ENCODE peak calls at places on chromosomes 5 and 9, in four cellular contexts. One of them, this sample, is unnamed.

GRCh38 chr5:148585988-148586387 is 68.3 kb downstream of the HTR4 start:
- DNase-seq in SK-N-SH: no peak
- DNase-seq in HCT116: no peak
- DNase-seq in HepG2: no peak
- DNase-seq in this sample: no peak

GRCh38 chr5:2276101-2276500 is 393.4 kb upstream of the IRX4 start:
- DNase-seq in HCT116: no peak
- DNase-seq in HepG2: no peak
- DNase-seq in SK-N-SH: no peak
- DNase-seq in this sample: no peak

GRCh38 chr5:96699186-96699820 is 37.1 kb downstream of the CAST start:
- DNase-seq in HepG2: no peak
- DNase-seq in HCT116: no peak
- DNase-seq in SK-N-SH: peak; percentile 20
- DNase-seq in this sample: no peak

GRCh38 chr5:33588654-33589372 is 148.0 kb downstream of the TARS1 start:
- DNase-seq in HCT116: peak; percentile 47
- DNase-seq in SK-N-SH: peak; percentile 29
- DNase-seq in HepG2: peak; percentile 34
- DNase-seq in this sample: peak; percentile 11

GRCh38 chr9:8430945-8431344 is 631.4 kb upstream of the DMAC1 start:
- DNase-seq in HCT116: no peak
- DNase-seq in HepG2: no peak
- DNase-seq in SK-N-SH: no peak
- DNase-seq in this sample: no peak

GRCh38 chr5:65867509-65868195 is 58.7 kb upstream of the ERBIN start:
- DNase-seq in HCT116: no peak
- DNase-seq in HepG2: peak; percentile 58
- DNase-seq in SK-N-SH: no peak
- DNase-seq in this sample: no peak

GRCh38 chr5:18119156-18119785 is 485.0 kb downstream of the TAF11L14 start:
- DNase-seq in SK-N-SH: no peak
- DNase-seq in HepG2: no peak
- DNase-seq in HCT116: no peak
- DNase-seq in this sample: no peak

GRCh38 chr5:4785971-4786370 is 354.2 kb upstream of the ADAMTS16 start:
- DNase-seq in SK-N-SH: no peak
- DNase-seq in HCT116: no peak
- DNase-seq in HepG2: no peak
- DNase-seq in this sample: no peak

GRCh38 chr5:143506881-143507552 is 103.5 kb upstream of the NR3C1 start:
- DNase-seq in SK-N-SH: no peak
- DNase-seq in HepG2: peak; percentile 99
- DNase-seq in HCT116: no peak
- DNase-seq in this sample: peak; percentile 55

DNA sequence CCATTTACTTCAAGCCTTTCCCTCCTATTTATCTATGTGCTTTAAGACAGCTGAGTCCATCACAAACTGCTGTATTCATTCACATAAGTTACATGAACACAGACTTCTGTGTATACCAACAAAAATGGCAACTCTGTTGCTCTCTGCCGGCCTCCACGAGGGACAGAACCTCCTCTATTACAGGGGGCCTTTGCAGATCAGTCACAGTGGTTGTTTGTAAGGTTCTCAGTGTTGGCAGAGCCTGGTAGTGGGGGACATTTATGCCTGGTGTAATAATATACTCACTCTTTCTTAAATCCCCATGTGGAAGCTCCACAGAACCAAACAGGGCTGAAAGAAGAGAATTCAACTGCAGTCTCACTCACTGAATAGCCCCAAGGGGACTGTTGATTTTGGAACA is 76.5 kb downstream of the SLC1A1 start:
- DNase-seq in HepG2: no peak
- DNase-seq in SK-N-SH: no peak
- DNase-seq in HCT116: no peak
- DNase-seq in this sample: no peak
- TF ChIP-seq JUND in HepG2: no peak
- TF ChIP-seq JUND in SK-N-SH: no peak
- TF ChIP-seq JUND in HCT116: no peak
- TF ChIP-seq JUND in this sample: no peak

GRCh38 chr9:117273612-117274011 is 141.2 kb downstream of the ASTN2 start:
- DNase-seq in HepG2: no peak
- DNase-seq in SK-N-SH: no peak
- DNase-seq in HCT116: no peak
- DNase-seq in this sample: no peak
- TF ChIP-seq JUND in HepG2: no peak
- TF ChIP-seq JUND in SK-N-SH: no peak
- TF ChIP-seq JUND in HCT116: no peak
- TF ChIP-seq JUND in this sample: no peak

GRCh38 chr9:92718086-92719001 is 46.3 kb downstream of the BICD2 start:
- DNase-seq in HCT116: no peak
- DNase-seq in HepG2: no peak
- DNase-seq in SK-N-SH: no peak
- DNase-seq in this sample: no peak
- TF ChIP-seq JUND in HCT116: no peak
- TF ChIP-seq JUND in HepG2: no peak
- TF ChIP-seq JUND in SK-N-SH: no peak
- TF ChIP-seq JUND in this sample: no peak

DNA sequence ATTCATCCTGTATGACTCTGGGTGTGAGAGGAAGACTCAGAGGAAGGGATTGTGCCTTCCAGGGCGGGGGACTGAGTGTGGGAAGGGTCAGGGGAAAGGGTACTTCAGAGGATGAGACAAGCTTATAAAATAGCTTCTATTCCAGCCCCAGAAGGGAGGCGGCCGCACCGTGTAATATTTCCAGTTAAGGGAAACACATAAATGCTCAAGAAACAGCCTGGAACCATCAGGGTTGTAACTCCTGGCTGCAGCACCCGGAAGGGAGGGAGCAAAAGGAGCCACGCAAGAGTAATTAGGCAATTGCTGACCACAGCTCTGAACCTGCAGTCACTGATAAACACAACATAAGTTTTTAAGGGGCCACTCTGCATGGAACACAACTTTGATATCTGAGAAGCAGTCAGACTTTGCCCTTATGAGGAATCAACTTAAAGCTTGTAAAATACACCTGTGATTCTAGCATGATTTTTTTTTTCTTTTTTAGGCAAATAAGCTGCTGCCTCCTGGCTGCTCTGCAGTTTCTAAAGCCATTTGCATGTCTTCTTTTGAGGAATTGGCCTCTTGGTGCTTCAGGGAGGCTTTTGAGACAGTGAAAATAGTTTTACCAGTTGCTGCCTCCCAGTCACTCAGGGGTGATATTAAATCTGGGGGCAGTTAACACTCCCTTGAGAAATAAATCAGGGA is 382.7 kb downstream of the ENC1 start:
- DNase-seq in SK-N-SH: no peak
- DNase-seq in HCT116: no peak
- DNase-seq in HepG2: no peak
- DNase-seq in this sample: no peak
- TF ChIP-seq JUND in SK-N-SH: no peak
- TF ChIP-seq JUND in HCT116: no peak
- TF ChIP-seq JUND in HepG2: no peak
- TF ChIP-seq JUND in this sample: no peak

GRCh38 chr5:168217497-168217896 is 73.9 kb upstream of the WWC1 start:
- DNase-seq in HepG2: no peak
- DNase-seq in SK-N-SH: no peak
- DNase-seq in HCT116: no peak
- DNase-seq in this sample: no peak
- TF ChIP-seq JUND in HepG2: no peak
- TF ChIP-seq JUND in SK-N-SH: no peak
- TF ChIP-seq JUND in HCT116: no peak
- TF ChIP-seq JUND in this sample: no peak

GRCh38 chr9:116452634-116453033 is 234.5 kb upstream of the TRIM32 start:
- DNase-seq in SK-N-SH: no peak
- DNase-seq in HepG2: no peak
- DNase-seq in HCT116: no peak
- DNase-seq in this sample: no peak

GRCh38 chr9:116448463-116448862 is 238.6 kb upstream of the TRIM32 start:
- DNase-seq in HCT116: no peak
- DNase-seq in HepG2: no peak
- DNase-seq in SK-N-SH: no peak
- DNase-seq in this sample: no peak

GRCh38 chr9:116452227-116452626 is 234.9 kb upstream of the TRIM32 start:
- DNase-seq in HepG2: no peak
- DNase-seq in HCT116: no peak
- DNase-seq in SK-N-SH: no peak
- DNase-seq in this sample: no peak

GRCh38 chr9:116451500-116451899 is 235.6 kb upstream of the TRIM32 start:
- DNase-seq in HepG2: no peak
- DNase-seq in HCT116: no peak
- DNase-seq in SK-N-SH: no peak
- DNase-seq in this sample: no peak

DNA sequence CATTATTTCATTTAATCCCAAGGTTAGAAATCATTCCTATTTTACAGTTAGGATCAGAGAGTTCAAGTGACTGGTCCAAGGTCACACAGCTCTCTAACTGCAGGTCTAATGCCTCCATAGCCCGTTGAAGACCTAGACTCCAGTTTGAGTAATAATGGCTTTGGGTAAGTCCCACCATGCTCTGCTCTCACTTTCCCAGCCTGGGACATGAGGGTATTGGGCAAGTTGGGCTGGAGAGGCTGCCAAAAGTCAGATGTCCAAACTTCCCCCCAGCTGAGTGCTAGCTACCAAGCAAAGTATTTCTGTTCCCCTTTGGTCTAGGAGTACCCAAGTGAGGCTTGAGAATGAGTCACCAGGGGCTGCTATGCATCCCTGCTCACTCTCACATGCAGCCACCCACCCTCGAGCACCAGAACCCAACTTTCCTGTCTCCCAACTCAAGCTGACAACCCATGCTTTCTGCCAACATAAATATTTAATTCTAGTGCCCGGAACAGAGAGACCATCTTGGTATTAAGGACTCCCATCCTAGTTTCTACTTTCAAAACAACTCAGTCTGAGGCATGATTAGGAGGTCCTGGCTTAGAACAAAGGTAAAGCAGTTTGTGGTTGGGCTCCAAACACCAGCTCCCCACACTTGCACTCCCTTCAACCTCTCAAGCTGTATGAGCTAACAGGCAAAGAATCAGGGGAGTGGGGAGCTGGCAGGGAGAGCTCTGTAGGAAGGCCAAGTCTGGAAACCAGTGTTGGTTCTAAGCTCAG is 236.5 kb upstream of the TRIM32 start:
- DNase-seq in SK-N-SH: no peak
- DNase-seq in HepG2: no peak
- DNase-seq in HCT116: no peak
- DNase-seq in this sample: peak; percentile 83
- TF ChIP-seq JUND in SK-N-SH: peak; percentile 23
- TF ChIP-seq JUND in HepG2: no peak
- TF ChIP-seq JUND in HCT116: no peak
- TF ChIP-seq JUND in this sample: no peak

GRCh38 chr9:99748690-99749089 is 73.0 kb upstream of the NR4A3 start:
- DNase-seq in HCT116: no peak
- DNase-seq in SK-N-SH: no peak
- DNase-seq in HepG2: no peak
- DNase-seq in this sample: no peak

GRCh38 chr9:99752710-99753109 is 69.0 kb upstream of the NR4A3 start:
- DNase-seq in HCT116: no peak
- DNase-seq in SK-N-SH: no peak
- DNase-seq in HepG2: no peak
- DNase-seq in this sample: no peak

GRCh38 chr9:99745085-99745484 is 76.6 kb upstream of the NR4A3 start:
- DNase-seq in HepG2: no peak
- DNase-seq in HCT116: no peak
- DNase-seq in SK-N-SH: no peak
- DNase-seq in this sample: no peak

GRCh38 chr9:99749641-99750040 is 72.0 kb upstream of the NR4A3 start:
- DNase-seq in HepG2: no peak
- DNase-seq in SK-N-SH: no peak
- DNase-seq in HCT116: no peak
- DNase-seq in this sample: no peak

DNA sequence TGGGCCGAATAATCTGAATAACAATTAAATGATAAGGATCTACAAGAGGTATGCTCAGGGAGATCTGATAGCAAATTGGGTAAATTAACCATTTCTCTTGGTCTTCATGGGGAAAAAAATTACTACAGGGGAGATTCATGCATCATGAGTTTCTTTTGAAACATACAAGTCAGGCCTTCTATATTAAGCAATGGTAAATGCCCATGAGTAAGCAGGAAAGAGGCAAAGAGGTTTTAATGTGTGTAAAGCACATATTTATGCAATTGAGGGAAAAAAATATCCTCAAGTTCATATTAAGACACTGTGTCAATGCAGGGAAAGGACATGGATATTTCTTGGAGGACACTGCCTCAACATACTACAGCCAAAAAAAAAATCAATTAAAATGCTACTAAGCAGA is 73.4 kb upstream of the NR4A3 start:
- DNase-seq in HCT116: no peak
- DNase-seq in HepG2: no peak
- DNase-seq in SK-N-SH: no peak
- DNase-seq in this sample: no peak
- TF ChIP-seq JUND in HCT116: no peak
- TF ChIP-seq JUND in HepG2: no peak
- TF ChIP-seq JUND in SK-N-SH: no peak
- TF ChIP-seq JUND in this sample: no peak

DNA sequence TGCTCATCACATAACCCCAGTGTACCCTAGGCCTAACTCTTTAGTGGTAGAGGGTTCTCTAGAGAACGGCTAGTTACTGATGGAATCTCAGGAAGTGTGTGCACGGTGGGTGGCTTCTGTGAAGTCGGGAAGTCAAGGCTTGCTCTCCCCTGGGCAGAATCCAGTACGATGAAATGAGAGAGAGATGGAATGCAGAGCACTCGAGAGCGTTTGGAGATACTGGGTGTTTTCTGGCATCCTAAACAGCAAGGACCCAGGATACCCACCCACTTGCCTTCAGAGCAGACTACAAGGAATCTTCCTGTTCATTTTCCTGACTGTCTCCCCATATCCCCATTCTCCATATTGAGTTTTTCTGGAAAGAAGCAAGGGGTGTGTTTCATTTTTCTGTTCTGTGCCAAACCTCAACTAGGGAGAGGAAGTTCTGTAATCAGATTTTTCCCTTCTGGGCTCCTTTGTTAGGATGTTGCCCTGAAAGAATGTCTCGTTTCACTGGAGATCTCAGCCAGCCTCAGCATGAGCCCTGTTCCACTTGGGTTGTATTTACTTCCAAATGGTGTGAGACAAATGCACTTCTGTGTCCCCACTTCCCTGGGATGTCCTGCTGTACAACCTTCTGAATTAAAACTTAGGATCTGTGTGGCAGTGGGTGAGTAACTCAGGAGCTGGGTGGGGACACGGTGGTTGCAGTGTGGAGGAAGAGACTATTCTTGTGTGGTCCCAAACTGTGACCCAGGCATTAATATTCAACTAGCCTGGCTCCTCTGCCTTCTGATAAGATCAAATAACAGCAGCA is 108.9 kb upstream of the SPRY4 start:
- DNase-seq in HCT116: no peak
- DNase-seq in SK-N-SH: no peak
- DNase-seq in HepG2: peak; percentile 46
- DNase-seq in this sample: no peak
- TF ChIP-seq JUND in HCT116: no peak
- TF ChIP-seq JUND in SK-N-SH: no peak
- TF ChIP-seq JUND in HepG2: no peak
- TF ChIP-seq JUND in this sample: no peak